ENCODE peak calls at places on chromosomes 1 and 21, in five cellular contexts. B is kidney, G is astrocyte of the spinal cord, C is upper lobe of right lung, S is esophagus squamous epithelium. F is an unnamed sample.

GRCh38 chr1:16888806-16889178 is 7.0 kb upstream of the RNU1-2 start:
- DNase-seq in G (peak), C (no peak), B (peak), S (no peak), F (peak)

GRCh38 chr1:147539122-147539575 is 2.2 kb upstream of the BCL9 start:
- DNase-seq in S (no peak), G (peak), B (no peak), C (no peak), F (peak)

GRCh38 chr1:47686731-47687617 is 249.1 kb downstream of the FOXD2 start:
- DNase-seq in S (no peak), G (no peak), C (peak), B (no peak), F (no peak)

GRCh38 chr1:203273869-203274602 is 31.3 kb upstream of the BTG2 start:
- DNase-seq in B (peak), S (no peak), G (no peak), C (peak), F (no peak)

GRCh38 chr1:231421616-231421970 is 494 bp downstream of the EGLN1 start:
- DNase-seq in B (peak), S (no peak), G (peak), C (no peak), F (no peak)

GRCh38 chr1:111878649-111879048 is 110.8 kb downstream of the KCND3 start:
- DNase-seq in B (no peak), S (no peak), C (no peak), G (no peak), F (no peak)

GRCh38 chr1:95233321-95233736 is 681 bp upstream of the RWDD3 start:
- DNase-seq in C (no peak), B (peak), S (no peak), G (no peak), F (no peak)

GRCh38 chr1:29758764-29759499 is 522.6 kb downstream of the PTPRU start:
- DNase-seq in G (no peak), B (no peak), S (no peak), C (no peak), F (no peak)

GRCh38 chr1:244236721-244237120 is 185.6 kb downstream of the ZBTB18 start:
- DNase-seq in S (no peak), B (no peak), C (no peak), G (no peak), F (no peak)

GRCh38 chr1:19770436-19771190 is 29.1 kb downstream of the TMCO4 start:
- DNase-seq in B (no peak), S (no peak), C (no peak), G (no peak), F (no peak)

GRCh38 chr1:157496121-157496526 is 56.2 kb downstream of the FCRL5 start:
- DNase-seq in C (no peak), G (peak), S (no peak), B (no peak), F (peak)

GRCh38 chr1:64029037-64029436 is 174.4 kb upstream of the UBE2U start:
- DNase-seq in S (no peak), C (no peak), G (no peak), B (no peak), F (no peak)

GRCh38 chr1:204335085-204335484 is 24.6 kb downstream of the PLEKHA6 start:
- DNase-seq in S (no peak), B (no peak), G (peak), C (no peak), F (no peak)

GRCh38 chr1:236495359-236496120 is 28.2 kb upstream of the LGALS8 start:
- DNase-seq in S (no peak), C (no peak), G (no peak), B (no peak), F (no peak)

GRCh38 chr1:20950689-20951088 is 163.6 kb upstream of the HP1BP3 start:
- DNase-seq in G (no peak), C (no peak), B (no peak), S (no peak), F (no peak)

GRCh38 chr1:65281846-65282245 is 27.5 kb upstream of the DNAJC6 start:
- DNase-seq in S (no peak), G (no peak), B (no peak), C (no peak), F (no peak)

GRCh38 chr1:151574575-151575529 is 34.7 kb downstream of the TUFT1 start:
- DNase-seq in C (no peak), B (no peak), G (peak), S (no peak), F (peak)

GRCh38 chr21:33069994-33070811 is at the start of gene OLIG1:
- DNase-seq in S (no peak), B (peak), C (peak), G (peak), F (no peak)

GRCh38 chr21:26732442-26733221 is 112.6 kb downstream of the ADAMTS1 start:
- DNase-seq in S (no peak), C (peak), B (no peak), G (peak), F (peak)

GRCh38 chr1:12511128-12511484 is 106.9 kb downstream of the DHRS3 start:
- DNase-seq in B (no peak), S (no peak), G (no peak), C (no peak), F (no peak)

GRCh38 chr1:201062511-201063189 is 39.1 kb upstream of the KIF21B start:
- DNase-seq in G (no peak), S (no peak), B (peak), C (no peak), F (no peak)

GRCh38 chr1:67534627-67535065 is 104.4 kb upstream of the SERBP1 start:
- DNase-seq in C (no peak), G (peak), B (no peak), S (no peak), F (no peak)

GRCh38 chr1:50422675-50422945 is 633 bp downstream of the DMRTA2 start:
- DNase-seq in G (no peak), S (no peak), B (peak), C (no peak), F (no peak)

GRCh38 chr1:109131059-109131458 is 17.1 kb downstream of the ELAPOR1 start:
- DNase-seq in G (no peak), S (no peak), B (no peak), C (no peak), F (no peak)

GRCh38 chr1:159598196-159598595 is 10.6 kb downstream of the APCS start:
- DNase-seq in G (peak), C (no peak), S (no peak), B (no peak), F (no peak)

GRCh38 chr1:107483949-107484348 is 343.1 kb downstream of the NTNG1 start:
- DNase-seq in G (no peak), S (no peak), B (no peak), C (no peak), F (no peak)

GRCh38 chr21:29961291-29962027 is 21.7 kb upstream of the GRIK1 start:
- DNase-seq in C (no peak), B (no peak), S (no peak), G (no peak), F (no peak)

GRCh38 chr21:45290948-45291612 is 3.4 kb upstream of the POFUT2 start:
- DNase-seq in C (no peak), G (peak), B (no peak), S (no peak), F (peak)

GRCh38 chr21:46084041-46084561 is 13.8 kb upstream of the COL6A2 start:
- DNase-seq in G (no peak), S (no peak), B (peak), C (peak), F (no peak)

GRCh38 chr1:15836772-15837669 is 10.5 kb upstream of the SPEN start:
- DNase-seq in S (peak), G (no peak), C (peak), B (peak), F (no peak)

GRCh38 chr1:185439727-185440415 is 122.8 kb upstream of the IVNS1ABP start:
- DNase-seq in C (no peak), S (no peak), B (no peak), G (peak), F (peak)

GRCh38 chr1:238647877-238648276 is 738.5 kb upstream of the CHRM3 start:
- DNase-seq in C (no peak), G (peak), B (no peak), S (no peak), F (peak)

GRCh38 chr1:59173721-59174120 is 123.2 kb upstream of the FGGY start:
- DNase-seq in S (no peak), B (no peak), C (no peak), G (peak), F (peak)

GRCh38 chr1:33182452-33182851 is 609 bp upstream of the TRIM62 start:
- DNase-seq in C (no peak), G (no peak), S (no peak), B (no peak), F (peak)
- H3K4me3 ChIP-seq in C (peak), G (peak), S (peak), B (no peak), F (no peak)

DNA sequence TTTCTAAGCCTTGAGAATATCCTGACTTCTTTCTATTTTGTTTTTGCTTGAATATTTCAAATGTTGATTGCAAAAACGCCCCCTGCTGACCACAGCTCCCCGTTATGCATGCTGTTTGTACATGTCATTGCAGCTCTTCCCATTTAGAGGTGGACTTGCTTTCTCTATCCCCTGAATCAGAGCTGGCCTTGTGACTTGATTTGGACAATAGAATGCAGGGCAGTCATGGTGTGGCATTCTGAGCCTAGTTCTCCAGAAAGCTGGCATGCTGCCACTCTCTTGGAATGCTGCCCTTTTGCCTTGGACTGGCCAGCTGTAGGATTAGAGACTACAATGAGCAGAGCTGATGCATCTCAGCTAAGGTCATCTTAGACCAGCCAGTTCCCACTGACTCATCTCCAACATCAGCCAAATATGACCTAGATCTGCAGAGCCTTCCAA is 1561.5 kb downstream of the MRPL39 start:
- DNase-seq in C (no peak), B (peak), G (peak), S (no peak), F (peak)
- TF ChIP-seq CTCF in C (peak), B (peak), G (peak), S (peak), F (peak)

GRCh38 chr1:32239790-32240139 is 7.3 kb upstream of the FAM167B start:
- DNase-seq in G (no peak), B (peak), S (no peak), C (no peak), F (no peak)
- H3K4me3 ChIP-seq in G (no peak), B (no peak), S (peak), C (peak), F (peak)

GRCh38 chr1:24779689-24780464 is 34.6 kb downstream of the CLIC4 start:
- DNase-seq in B (no peak), C (no peak), S (no peak), G (no peak), F (peak)
- TF ChIP-seq CTCF in B (peak), C (peak), S (no peak), G (peak), F (no peak)

DNA sequence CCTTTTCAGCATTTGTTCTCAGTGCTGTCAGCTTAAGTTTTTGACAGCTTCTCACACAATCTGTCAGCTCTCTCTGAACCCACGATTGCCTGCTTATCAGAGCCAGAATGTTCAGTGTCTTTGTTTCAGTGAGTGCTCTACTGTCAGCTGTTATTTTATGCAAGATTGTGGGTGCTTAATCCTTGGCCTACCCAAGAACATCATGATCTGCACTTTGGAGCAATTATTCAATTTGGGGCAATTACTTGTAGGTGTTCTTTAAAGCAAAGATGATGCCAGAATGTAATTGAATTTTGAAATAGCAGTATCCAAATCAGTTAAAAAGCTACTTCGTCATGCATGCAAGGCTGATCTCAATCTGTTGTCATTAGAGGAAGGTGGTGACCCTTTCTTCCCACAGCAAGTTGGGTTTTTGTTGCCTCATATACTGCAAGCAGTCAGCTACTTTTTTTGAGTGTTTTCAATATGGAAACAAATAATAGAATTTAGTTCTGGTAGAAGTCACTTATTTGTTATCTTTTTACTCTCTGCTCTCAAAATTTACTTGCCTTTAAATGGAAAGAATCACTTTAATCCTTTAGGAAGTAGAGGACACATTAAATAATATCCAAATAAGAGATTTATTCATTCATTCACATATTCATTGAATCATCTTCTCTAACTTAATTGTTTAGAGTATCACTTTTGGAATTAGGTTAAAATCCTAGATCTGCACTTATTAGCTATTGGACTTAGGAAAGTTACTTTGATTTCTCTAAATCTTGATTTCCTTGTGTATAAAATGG is 253.5 kb upstream of the CACYBP start:
- DNase-seq in S (no peak), G (no peak), B (no peak), C (no peak), F (no peak)
- H3K4me3 ChIP-seq in S (no peak), G (no peak), B (no peak), C (no peak), F (no peak)

DNA sequence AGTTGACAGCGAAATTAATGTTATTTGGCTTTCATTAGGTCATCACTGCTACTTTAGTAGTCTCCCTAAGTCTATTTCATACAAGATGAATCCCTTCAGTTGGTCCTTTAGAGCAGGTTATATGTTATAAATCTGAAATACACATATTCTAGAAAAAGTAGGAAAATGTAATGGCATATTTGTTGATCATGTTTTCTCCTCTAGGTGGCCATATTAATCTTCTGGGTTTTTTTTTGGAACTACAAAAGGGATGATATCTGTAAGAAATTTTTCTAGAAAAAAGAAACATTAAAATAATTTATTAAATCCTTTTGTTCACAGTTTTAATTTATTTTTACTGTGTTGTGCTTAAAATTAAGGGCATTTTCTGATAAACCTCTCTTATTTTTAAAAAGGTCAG is 87.9 kb downstream of the SYT14 start:
- DNase-seq in B (no peak), S (no peak), G (no peak), C (no peak), F (no peak)
- TF ChIP-seq CTCF in B (no peak), S (no peak), G (no peak), C (no peak), F (peak)

GRCh38 chr1:11355594-11356467 is 82.8 kb downstream of the UBIAD1 start:
- DNase-seq in G (no peak), B (no peak), C (no peak), S (no peak), F (no peak)
- H3K4me3 ChIP-seq in G (no peak), B (no peak), C (no peak), S (no peak), F (no peak)

GRCh38 chr21:42688841-42689371 is 35.5 kb downstream of the PDE9A start:
- DNase-seq in G (no peak), B (no peak), C (peak), S (no peak), F (no peak)
- TF ChIP-seq CTCF in G (no peak), B (no peak), C (no peak), S (no peak), F (no peak)

GRCh38 chr1:42817440-42817767 is 207 bp upstream of the SVBP start:
- DNase-seq in S (no peak), B (no peak), G (no peak), C (no peak), F (no peak)

GRCh38 chr1:42822833-42823392 is 5.7 kb upstream of the SVBP start:
- DNase-seq in G (peak), C (no peak), B (no peak), S (no peak), F (peak)

GRCh38 chr1:42821690-42822089 is 4.5 kb upstream of the SVBP start:
- DNase-seq in G (no peak), S (no peak), B (no peak), C (no peak), F (no peak)

GRCh38 chr1:42817976-42818375 is 779 bp upstream of the SVBP start:
- DNase-seq in G (no peak), B (no peak), S (no peak), C (no peak), F (no peak)

DNA sequence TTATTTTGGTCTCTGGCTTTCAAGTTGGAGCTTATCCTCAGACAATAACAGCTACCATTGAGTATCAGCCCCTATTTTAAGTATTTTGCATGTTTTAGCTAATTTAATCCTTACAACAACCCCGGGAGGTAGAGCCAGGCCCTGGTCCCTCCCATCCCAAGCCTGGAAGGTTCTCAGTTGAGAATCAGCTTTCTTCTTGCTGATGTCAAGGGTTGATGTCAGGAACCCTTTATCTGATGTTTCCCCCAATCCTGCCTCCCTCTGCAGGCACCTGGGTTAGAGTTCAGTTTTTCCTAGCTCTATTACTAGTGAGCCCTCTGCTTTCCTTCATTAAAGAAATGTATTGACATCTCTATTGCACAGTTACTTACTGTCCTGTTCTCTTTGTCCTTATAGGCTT is 3.6 kb upstream of the SVBP start:
- DNase-seq in B (no peak), G (no peak), S (no peak), C (no peak), F (no peak)
- H3K4me3 ChIP-seq in B (no peak), G (no peak), S (no peak), C (no peak), F (no peak)

DNA sequence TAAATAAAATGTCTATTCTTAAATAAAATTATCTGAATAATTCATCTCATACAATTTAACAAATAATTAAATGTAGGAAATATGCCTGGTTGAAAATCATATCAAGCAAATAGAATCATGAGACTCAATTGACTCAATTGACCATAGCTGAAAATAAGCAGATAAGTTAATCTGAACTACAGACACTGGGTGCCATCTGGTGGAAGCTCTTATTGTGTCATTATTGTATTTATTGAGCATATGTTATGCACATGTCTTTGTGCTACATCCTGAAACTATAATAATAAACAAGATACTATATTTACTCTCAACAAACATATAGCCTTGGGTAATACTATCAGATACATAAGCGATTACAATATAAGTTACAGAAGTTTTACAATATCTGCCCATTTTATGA is 41.0 kb downstream of the BRINP3 start:
- DNase-seq in S (no peak), G (peak), B (no peak), C (no peak), F (peak)
- TF ChIP-seq CTCF in S (no peak), G (peak), B (no peak), C (no peak), F (peak)

F was measured in fibroblast of the aortic adventitia.